ENCODE peak calls at places on chromosomes 7 and 10, in four cellular contexts. One of them, this sample, is unnamed.

GRCh38 chr10:6135039-6135438 is 46.2 kb downstream of the RBM17 start:
- DNase-seq in activated CD4-positive, alpha-beta T cell treated with anti-CD3 and anti-CD28 coated beads, Interleukin-2, amount 10 ng/mL, durations not matched to agents 7 days and 5 days: peak; percentile 24
- DNase-seq in immature natural killer cell: no peak
- DNase-seq in effector CD4-positive, alpha-beta T cell: no peak
- DNase-seq in this sample: peak; percentile 33

GRCh38 chr7:124688991-124689390 is 76.6 kb downstream of the GPR37 start:
- DNase-seq in immature natural killer cell: no peak
- DNase-seq in effector CD4-positive, alpha-beta T cell: no peak
- DNase-seq in activated CD4-positive, alpha-beta T cell treated with anti-CD3 and anti-CD28 coated beads, Interleukin-2, amount 10 ng/mL, durations not matched to agents 7 days and 5 days: no peak
- DNase-seq in this sample: no peak

GRCh38 chr10:75630746-75631145 is 199.3 kb downstream of the LRMDA start:
- DNase-seq in effector CD4-positive, alpha-beta T cell: no peak
- DNase-seq in immature natural killer cell: no peak
- DNase-seq in activated CD4-positive, alpha-beta T cell treated with anti-CD3 and anti-CD28 coated beads, Interleukin-2, amount 10 ng/mL, durations not matched to agents 7 days and 5 days: no peak
- DNase-seq in this sample: no peak

GRCh38 chr7:44133295-44133694 is 7.8 kb downstream of the MYL7 start:
- DNase-seq in activated CD4-positive, alpha-beta T cell treated with anti-CD3 and anti-CD28 coated beads, Interleukin-2, amount 10 ng/mL, durations not matched to agents 7 days and 5 days: no peak
- DNase-seq in immature natural killer cell: no peak
- DNase-seq in effector CD4-positive, alpha-beta T cell: no peak
- DNase-seq in this sample: no peak

GRCh38 chr10:80413152-80413996 is 5.0 kb downstream of the PRXL2A start:
- DNase-seq in immature natural killer cell: no peak
- DNase-seq in effector CD4-positive, alpha-beta T cell: no peak
- DNase-seq in activated CD4-positive, alpha-beta T cell treated with anti-CD3 and anti-CD28 coated beads, Interleukin-2, amount 10 ng/mL, durations not matched to agents 7 days and 5 days: no peak
- DNase-seq in this sample: no peak

GRCh38 chr7:43873300-43873699 is 4.0 kb upstream of the MRPS24 start:
- DNase-seq in activated CD4-positive, alpha-beta T cell treated with anti-CD3 and anti-CD28 coated beads, Interleukin-2, amount 10 ng/mL, durations not matched to agents 7 days and 5 days: no peak
- DNase-seq in immature natural killer cell: no peak
- DNase-seq in effector CD4-positive, alpha-beta T cell: no peak
- DNase-seq in this sample: no peak

GRCh38 chr7:113113912-113114311 is 4.4 kb downstream of the SMIM30 start:
- DNase-seq in effector CD4-positive, alpha-beta T cell: no peak
- DNase-seq in activated CD4-positive, alpha-beta T cell treated with anti-CD3 and anti-CD28 coated beads, Interleukin-2, amount 10 ng/mL, durations not matched to agents 7 days and 5 days: no peak
- DNase-seq in immature natural killer cell: no peak
- DNase-seq in this sample: no peak

GRCh38 chr7:81624650-81625310 is 145.1 kb downstream of the HGF start:
- DNase-seq in immature natural killer cell: no peak
- DNase-seq in effector CD4-positive, alpha-beta T cell: no peak
- DNase-seq in activated CD4-positive, alpha-beta T cell treated with anti-CD3 and anti-CD28 coated beads, Interleukin-2, amount 10 ng/mL, durations not matched to agents 7 days and 5 days: no peak
- DNase-seq in this sample: no peak

GRCh38 chr10:97046426-97047072 is 139.2 kb downstream of the SLIT1 start:
- DNase-seq in activated CD4-positive, alpha-beta T cell treated with anti-CD3 and anti-CD28 coated beads, Interleukin-2, amount 10 ng/mL, durations not matched to agents 7 days and 5 days: no peak
- DNase-seq in effector CD4-positive, alpha-beta T cell: no peak
- DNase-seq in immature natural killer cell: no peak
- DNase-seq in this sample: no peak

GRCh38 chr10:119079572-119080520 is 771 bp downstream of the EIF3A start:
- DNase-seq in immature natural killer cell: peak; percentile 63
- DNase-seq in activated CD4-positive, alpha-beta T cell treated with anti-CD3 and anti-CD28 coated beads, Interleukin-2, amount 10 ng/mL, durations not matched to agents 7 days and 5 days: peak; percentile 72
- DNase-seq in effector CD4-positive, alpha-beta T cell: peak; percentile 38
- DNase-seq in this sample: peak; percentile 40

GRCh38 chr10:16408379-16408778 is 28.4 kb upstream of the PTER start:
- DNase-seq in effector CD4-positive, alpha-beta T cell: no peak
- DNase-seq in immature natural killer cell: no peak
- DNase-seq in activated CD4-positive, alpha-beta T cell treated with anti-CD3 and anti-CD28 coated beads, Interleukin-2, amount 10 ng/mL, durations not matched to agents 7 days and 5 days: no peak
- DNase-seq in this sample: no peak

GRCh38 chr10:29322918-29323317 is 34.0 kb downstream of the LYZL1 start:
- DNase-seq in effector CD4-positive, alpha-beta T cell: no peak
- DNase-seq in activated CD4-positive, alpha-beta T cell treated with anti-CD3 and anti-CD28 coated beads, Interleukin-2, amount 10 ng/mL, durations not matched to agents 7 days and 5 days: no peak
- DNase-seq in immature natural killer cell: no peak
- DNase-seq in this sample: no peak

GRCh38 chr10:132102071-132102716 is 36.4 kb downstream of the JAKMIP3 start:
- DNase-seq in effector CD4-positive, alpha-beta T cell: no peak
- DNase-seq in immature natural killer cell: no peak
- DNase-seq in activated CD4-positive, alpha-beta T cell treated with anti-CD3 and anti-CD28 coated beads, Interleukin-2, amount 10 ng/mL, durations not matched to agents 7 days and 5 days: no peak
- DNase-seq in this sample: no peak

GRCh38 chr7:63025815-63026214 is 972.8 kb upstream of the ZNF722 start:
- DNase-seq in activated CD4-positive, alpha-beta T cell treated with anti-CD3 and anti-CD28 coated beads, Interleukin-2, amount 10 ng/mL, durations not matched to agents 7 days and 5 days: no peak
- DNase-seq in effector CD4-positive, alpha-beta T cell: no peak
- DNase-seq in immature natural killer cell: no peak
- DNase-seq in this sample: no peak

GRCh38 chr7:49866076-49866735 is 92.8 kb downstream of the VWC2 start:
- DNase-seq in activated CD4-positive, alpha-beta T cell treated with anti-CD3 and anti-CD28 coated beads, Interleukin-2, amount 10 ng/mL, durations not matched to agents 7 days and 5 days: no peak
- DNase-seq in effector CD4-positive, alpha-beta T cell: no peak
- DNase-seq in immature natural killer cell: no peak
- DNase-seq in this sample: no peak

GRCh38 chr7:44274623-44274975 is 50.8 kb downstream of the CAMK2B start:
- DNase-seq in activated CD4-positive, alpha-beta T cell treated with anti-CD3 and anti-CD28 coated beads, Interleukin-2, amount 10 ng/mL, durations not matched to agents 7 days and 5 days: no peak
- DNase-seq in immature natural killer cell: no peak
- DNase-seq in effector CD4-positive, alpha-beta T cell: no peak
- DNase-seq in this sample: no peak

GRCh38 chr7:22672892-22673637 is 53.9 kb upstream of the IL6 start:
- DNase-seq in effector CD4-positive, alpha-beta T cell: no peak
- DNase-seq in immature natural killer cell: no peak
- DNase-seq in activated CD4-positive, alpha-beta T cell treated with anti-CD3 and anti-CD28 coated beads, Interleukin-2, amount 10 ng/mL, durations not matched to agents 7 days and 5 days: peak; percentile 27
- DNase-seq in this sample: no peak

GRCh38 chr7:131741446-131741845 is 185.0 kb upstream of the PODXL start:
- DNase-seq in immature natural killer cell: no peak
- DNase-seq in activated CD4-positive, alpha-beta T cell treated with anti-CD3 and anti-CD28 coated beads, Interleukin-2, amount 10 ng/mL, durations not matched to agents 7 days and 5 days: no peak
- DNase-seq in effector CD4-positive, alpha-beta T cell: no peak
- DNase-seq in this sample: no peak

GRCh38 chr10:31804416-31804815 is 124.2 kb downstream of the ARHGAP12 start:
- DNase-seq in immature natural killer cell: no peak
- DNase-seq in activated CD4-positive, alpha-beta T cell treated with anti-CD3 and anti-CD28 coated beads, Interleukin-2, amount 10 ng/mL, durations not matched to agents 7 days and 5 days: no peak
- DNase-seq in effector CD4-positive, alpha-beta T cell: no peak
- DNase-seq in this sample: no peak

GRCh38 chr10:5033061-5033770 is 29.6 kb upstream of the AKR1C2 start:
- DNase-seq in effector CD4-positive, alpha-beta T cell: no peak
- DNase-seq in immature natural killer cell: no peak
- DNase-seq in activated CD4-positive, alpha-beta T cell treated with anti-CD3 and anti-CD28 coated beads, Interleukin-2, amount 10 ng/mL, durations not matched to agents 7 days and 5 days: no peak
- DNase-seq in this sample: no peak

GRCh38 chr7:37081436-37081835 is 357.1 kb upstream of the AOAH start:
- DNase-seq in activated CD4-positive, alpha-beta T cell treated with anti-CD3 and anti-CD28 coated beads, Interleukin-2, amount 10 ng/mL, durations not matched to agents 7 days and 5 days: no peak
- DNase-seq in effector CD4-positive, alpha-beta T cell: no peak
- DNase-seq in immature natural killer cell: no peak
- DNase-seq in this sample: no peak